ENCODE peak calls at places on chromosomes 16 and 17, in nine cellular contexts. A is right cardiac atrium; L is SJCRH30; C is mammary epithelial cell; G is breast epithelium; T is mucosa of descending colon; V is hepatocyte; P is CD8-positive, alpha-beta memory T cell; E is ovary. M is an unnamed sample.

GRCh38 chr16:85087899-85088569 is 24.2 kb downstream of the CIBAR2 start:
- DNase-seq in C (no peak), P (no peak), E (no peak), V (no peak), T (no peak), L (no peak), A (peak; percentile 36), G (no peak), M (no peak)

GRCh38 chr17:57448288-57449283 is 192.3 kb downstream of the MSI2 start:
- DNase-seq in C (no peak), V (no peak), L (no peak), E (no peak), T (no peak), A (peak; percentile 44), G (no peak), P (no peak), M (no peak)

GRCh38 chr17:18958611-18959010 is 6.6 kb downstream of the SLC5A10 start:
- DNase-seq in V (no peak), P (no peak), E (no peak), L (no peak), T (no peak), A (peak; percentile 23), C (no peak), G (no peak), M (no peak)

GRCh38 chr16:78005881-78006280 is 16.5 kb upstream of the CLEC3A start:
- DNase-seq in G (no peak), E (no peak), A (no peak), T (no peak), V (no peak), L (peak; percentile 40), P (no peak), C (no peak), M (no peak)

GRCh38 chr17:41959336-41960095 is 7.1 kb upstream of the CNP start:
- DNase-seq in L (peak; percentile 84), V (peak; percentile 50), P (no peak), E (peak; percentile 49), A (peak; percentile 63), T (no peak), C (peak; percentile 55), G (no peak), M (peak; percentile 43)

GRCh38 chr16:86921289-86921688 is 342.9 kb downstream of the FOXL1 start:
- DNase-seq in L (no peak), T (no peak), V (no peak), P (no peak), C (no peak), G (no peak), A (no peak), E (no peak), M (no peak)

GRCh38 chr16:2664522-2665096 is 17.7 kb upstream of the KCTD5 start:
- DNase-seq in C (no peak), G (no peak), V (no peak), A (no peak), T (no peak), P (no peak), E (no peak), L (no peak), M (no peak)

GRCh38 chr17:21165922-21166598 is 39.3 kb downstream of the DHRS7B start:
- DNase-seq in G (peak; percentile 76), L (no peak), E (no peak), A (peak; percentile 84), P (no peak), C (no peak), T (no peak), V (no peak), M (no peak)

GRCh38 chr16:54748611-54749190 is 182.0 kb upstream of the IRX5 start:
- DNase-seq in P (no peak), V (no peak), C (peak; percentile 61), A (no peak), E (no peak), L (no peak), T (no peak), G (no peak), M (no peak)

GRCh38 chr17:14046978-14047377 is 22.3 kb upstream of the COX10 start:
- DNase-seq in E (no peak), C (no peak), V (no peak), L (no peak), T (no peak), G (no peak), P (no peak), A (no peak), M (no peak)

GRCh38 chr16:17538942-17539341 is 68.2 kb upstream of the XYLT1 start:
- DNase-seq in V (no peak), C (no peak), G (no peak), P (no peak), T (no peak), A (no peak), E (no peak), L (no peak), M (no peak)

DNA sequence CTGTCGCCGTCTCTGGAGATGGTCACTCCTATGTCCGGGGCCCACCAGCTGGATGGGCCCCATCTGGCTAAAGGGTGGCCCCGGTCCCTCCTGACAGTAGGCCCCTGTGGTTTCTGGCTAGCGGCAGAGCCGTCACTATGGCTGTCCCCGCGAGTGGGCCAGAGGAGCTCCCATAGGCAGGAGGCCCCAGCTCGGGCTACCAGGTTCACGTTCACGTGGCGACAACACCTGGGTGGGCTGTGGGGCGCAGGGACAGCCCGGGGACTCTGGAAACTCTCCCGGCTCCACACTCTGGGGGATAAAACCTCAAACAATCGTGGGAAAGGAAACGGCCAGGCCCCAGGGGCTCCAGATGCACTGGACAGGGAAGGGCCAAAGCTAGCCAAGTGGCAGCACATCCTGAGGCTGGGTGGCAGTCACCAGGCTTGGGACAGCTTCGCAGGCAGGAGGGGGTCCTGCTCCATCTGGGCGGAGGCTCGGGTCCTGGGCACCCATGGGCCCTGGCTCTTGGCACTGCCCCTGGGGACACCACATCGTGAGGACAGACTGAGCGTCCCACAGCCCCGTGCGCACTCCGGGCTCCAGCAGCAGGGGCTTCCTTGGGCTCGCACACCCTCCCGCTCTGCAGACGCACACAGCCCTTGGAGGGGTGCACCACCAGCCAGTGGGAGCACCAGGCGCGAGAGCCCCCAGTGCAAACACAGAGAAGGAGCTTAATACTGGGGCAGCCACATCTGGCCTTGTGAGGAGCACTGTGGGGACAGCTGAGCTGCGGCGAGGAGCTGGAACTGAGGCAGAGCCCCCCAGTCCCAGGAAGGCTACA is 4.5 kb downstream of the RNF166 start:
- DNase-seq in P (no peak), V (no peak), A (no peak), G (no peak), C (no peak), E (no peak), L (no peak), T (no peak), M (peak; percentile 34)
- H3K4me1 ChIP-seq in P (peaks cover 80% of the 10 kb centered on the region), V (peaks cover 3% of the 10 kb centered on the region), A (peaks cover 4% of the 10 kb centered on the region), G (peaks cover 7% of the 10 kb centered on the region), C (peaks cover 6% of the 10 kb centered on the region), E (peaks cover 5% of the 10 kb centered on the region), L (no peaks in the 10 kb centered on the region), T (peaks cover 18% of the 10 kb centered on the region), M (peaks cover 84% of the 10 kb centered on the region)

DNA sequence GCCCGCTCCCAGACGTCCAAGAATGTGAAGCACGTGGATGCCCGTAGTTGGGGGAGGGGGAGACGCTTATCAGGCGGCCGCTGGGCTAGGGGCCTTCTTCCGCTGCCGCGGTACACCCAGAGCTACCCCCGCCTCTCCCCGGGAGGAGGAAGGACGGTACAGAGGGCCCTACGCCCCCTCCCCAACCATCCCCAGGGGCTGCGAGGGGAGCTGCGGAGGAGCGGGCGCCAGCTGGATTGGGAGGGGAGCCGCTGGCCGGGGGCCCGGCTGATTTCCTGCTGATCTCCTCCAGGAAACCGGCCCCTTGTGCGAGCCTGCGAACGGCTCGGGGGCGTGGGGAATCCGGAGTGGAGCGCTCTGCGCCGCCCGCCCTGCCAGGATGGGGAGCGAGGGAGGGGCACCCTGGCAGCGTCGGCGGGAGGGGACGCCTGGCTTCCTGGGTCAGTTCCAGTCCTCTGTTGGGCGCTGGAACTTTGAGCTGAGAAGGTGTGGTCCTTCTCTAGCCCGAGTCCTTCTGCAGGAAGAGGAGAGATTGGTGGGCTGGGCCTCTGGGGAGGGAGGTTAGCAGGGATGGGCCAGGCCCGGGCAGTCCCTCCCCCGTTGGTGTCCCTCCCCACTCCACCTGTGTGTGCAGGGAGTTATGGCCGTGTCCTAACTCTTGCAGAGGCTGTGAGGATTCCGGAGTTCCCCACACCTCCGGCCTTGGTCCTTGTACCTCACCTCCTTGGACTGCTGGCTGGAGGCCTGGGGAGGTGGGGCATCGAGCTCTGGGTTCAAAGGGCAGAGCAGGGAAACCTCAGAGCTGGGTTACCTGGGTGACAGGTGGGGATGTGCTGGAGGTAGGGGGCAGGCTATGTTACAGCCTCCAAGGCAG is 19.1 kb downstream of the GJD3 start:
- DNase-seq in V (peak; percentile 89), P (peak; percentile 70), L (peak; percentile 81), G (peak; percentile 75), E (peak; percentile 84), A (peak; percentile 95), C (peak; percentile 61), T (peak; percentile 90), M (no peak)
- H3K4me3 ChIP-seq in V (peak overlapping the region; percentile 40), P (peak overlapping the region; percentile 49), L (peak overlapping the region; percentile 70), G (peak overlapping the region; percentile 67), E (peak overlapping the region; percentile 68), A (peak overlapping the region; percentile 89), C (peak overlapping the region; percentile 11), T (peak overlapping the region; percentile 15), M (peak overlapping the region; percentile 59)

GRCh38 chr16:24980077-24980793 is 34.9 kb downstream of the ARHGAP17 start:
- DNase-seq in T (no peak), G (no peak), L (no peak), A (no peak), E (no peak), V (no peak), C (peak; percentile 72), P (no peak), M (no peak)

GRCh38 chr16:24984903-24985675 is 30.1 kb downstream of the ARHGAP17 start:
- DNase-seq in P (no peak), L (no peak), T (no peak), A (no peak), C (no peak), V (no peak), E (no peak), G (no peak), M (no peak)

GRCh38 chr16:24984101-24984500 is 31.1 kb downstream of the ARHGAP17 start:
- DNase-seq in A (no peak), T (no peak), C (no peak), G (no peak), V (no peak), P (no peak), L (no peak), E (no peak), M (no peak)

GRCh38 chr16:24986512-24987303 is 28.5 kb downstream of the ARHGAP17 start:
- DNase-seq in T (peak; percentile 30), E (no peak), V (peak; percentile 62), C (no peak), G (no peak), P (no peak), L (peak; percentile 32), A (peak; percentile 72), M (no peak)

DNA sequence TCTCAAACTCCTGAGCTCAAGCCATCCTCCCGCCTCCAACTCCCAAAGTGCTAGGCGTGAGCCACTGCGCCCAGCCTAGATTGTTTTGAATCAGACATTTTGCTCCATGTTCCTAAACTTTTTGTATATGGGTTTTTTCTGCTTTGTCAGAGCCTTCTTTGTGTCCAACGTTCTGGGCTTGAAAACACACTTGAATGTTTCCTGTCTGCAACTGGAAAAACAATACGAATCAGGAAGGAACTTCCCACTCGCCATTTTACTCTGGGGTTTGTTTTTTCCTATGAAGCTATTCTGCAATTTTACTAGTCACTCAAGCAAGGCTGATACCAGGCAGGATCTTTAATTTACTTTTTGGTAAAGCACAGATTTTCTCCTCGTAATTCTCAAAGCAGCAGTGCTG is 31.6 kb downstream of the ARHGAP17 start:
- DNase-seq in G (no peak), T (no peak), V (no peak), C (no peak), A (no peak), L (no peak), P (no peak), E (no peak), M (no peak)
- H3K4me1 ChIP-seq in G (peaks cover 3% of the 10 kb centered on the region), T (peaks cover 13% of the 10 kb centered on the region), V (peaks cover 23% of the 10 kb centered on the region), C (peaks cover 35% of the 10 kb centered on the region), A (peaks cover 26% of the 10 kb centered on the region), L (peaks cover 18% of the 10 kb centered on the region), P (peaks cover 7% of the 10 kb centered on the region), E (peaks cover 18% of the 10 kb centered on the region), M (peaks cover 19% of the 10 kb centered on the region)

GRCh38 chr17:61451538-61452300 is 503 bp upstream of the TBX4 start:
- DNase-seq in E (no peak), G (no peak), T (no peak), P (no peak), A (no peak), L (no peak), C (no peak), V (no peak), M (no peak)
- H3K4me3 ChIP-seq in E (no peak overlapping the region), G (peak overlapping the region; percentile 31), T (no peak overlapping the region), P (no peak overlapping the region), A (peak overlapping the region; percentile 44), L (no peak overlapping the region), C (no peak overlapping the region), V (peak overlapping the region; percentile 18), M (no peak overlapping the region)